ENCODE peak calls at places on chromosomes 12 and 14, in nine cellular contexts. U, T, K, B, S, X, J, G and P are unnamed samples. For H3K4me1, the result is how much of the 10 kb centered on the place peaks cover.

GRCh38 chr14:51006781-51007211 is 62.5 kb upstream of the PYGL start:
- DNase-seq in U (no peak), T (no peak), K (peak), B (no peak), S (no peak), X (no peak), J (peak), G (peak), P (no peak)

GRCh38 chr14:90581745-90582144 is 184.9 kb downstream of the CALM1 start:
- DNase-seq in U (no peak), T (no peak), K (no peak), B (no peak), S (no peak), X (no peak), J (no peak), G (no peak), P (no peak)

GRCh38 chr14:51260225-51260624 is 20.2 kb downstream of the TMX1 start:
- DNase-seq in U (no peak), T (no peak), K (no peak), B (no peak), S (no peak), X (no peak), J (no peak), G (no peak), P (no peak)

GRCh38 chr12:18258929-18259328 is 2.4 kb upstream of the PIK3C2G start:
- DNase-seq in U (no peak), T (no peak), K (no peak), B (no peak), S (no peak), X (no peak), J (no peak), G (no peak), P (no peak)

GRCh38 chr12:64724201-64724745 is 34.9 kb downstream of the GNS start:
- DNase-seq in U (no peak), T (no peak), K (no peak), B (no peak), S (no peak), X (no peak), J (no peak), G (no peak), P (no peak)

GRCh38 chr12:68119250-68119649 is 40.3 kb downstream of the IFNG start:
- DNase-seq in U (no peak), T (no peak), K (no peak), B (no peak), S (no peak), X (no peak), J (peak), G (peak), P (no peak)

GRCh38 chr12:117970334-117970733 is 1.5 kb upstream of the KSR2 start:
- DNase-seq in U (no peak), T (no peak), K (no peak), B (no peak), S (no peak), X (no peak), J (no peak), G (no peak), P (no peak)

GRCh38 chr12:130192667-130193345 is 30.5 kb downstream of the FZD10 start:
- DNase-seq in U (no peak), T (no peak), K (no peak), B (no peak), S (no peak), X (peak), J (no peak), G (no peak), P (no peak)

GRCh38 chr12:5582541-5582940 is 150.6 kb downstream of the NTF3 start:
- DNase-seq in U (no peak), T (no peak), K (no peak), B (no peak), S (no peak), X (no peak), J (no peak), G (no peak), P (no peak)

DNA sequence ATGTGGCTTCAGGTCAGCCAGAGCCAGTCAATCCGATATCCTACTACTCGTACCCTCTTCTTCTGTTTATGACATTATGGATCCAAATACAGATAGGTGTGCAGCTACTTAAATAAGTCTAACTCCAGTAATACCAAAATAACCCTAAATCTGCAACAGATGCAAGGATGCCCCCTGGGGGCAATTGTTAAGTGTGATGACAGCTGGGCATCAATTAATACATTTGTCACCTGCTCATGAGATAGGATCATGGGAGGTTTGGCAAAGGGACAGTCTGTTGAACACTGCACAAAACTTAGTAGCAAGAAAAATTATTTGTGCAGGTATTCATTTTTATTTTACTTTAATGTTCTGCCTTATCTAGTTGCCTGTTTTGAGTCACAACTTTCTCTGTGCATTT is 83.2 kb downstream of the SLC38A6 start:
- DNase-seq in U (no peak), T (no peak), K (no peak), B (no peak), S (peak), X (no peak), J (no peak), G (no peak), P (no peak)
- TF ChIP-seq EZH2phosphoT487 in U (no peak), T (no peak), K (no peak), B (no peak), S (no peak), X (no peak), J (no peak), G (no peak), P (no peak)

GRCh38 chr12:104522985-104523719 is 66.4 kb downstream of the CHST11 start:
- DNase-seq in U (no peak), T (no peak), K (peak), B (no peak), S (peak), X (no peak), J (peak), G (no peak), P (peak)
- H3K4me1 ChIP-seq in U (under half), T (under half), K (under half), B (under half), S (half or more), X (under half), J (under half), G (under half), P (under half)

GRCh38 chr14:59360923-59361794 is 104.0 kb downstream of the GPR135 start:
- DNase-seq in U (peak), T (no peak), K (peak), B (peak), S (peak), X (no peak), J (peak), G (peak), P (no peak)

GRCh38 chr14:59356783-59357182 is 108.4 kb downstream of the GPR135 start:
- DNase-seq in U (no peak), T (no peak), K (no peak), B (no peak), S (peak), X (no peak), J (no peak), G (no peak), P (no peak)

GRCh38 chr14:59358774-59359173 is 106.4 kb downstream of the GPR135 start:
- DNase-seq in U (no peak), T (no peak), K (no peak), B (no peak), S (no peak), X (no peak), J (peak), G (no peak), P (no peak)

GRCh38 chr14:59358105-59358504 is 107.1 kb downstream of the GPR135 start:
- DNase-seq in U (peak), T (peak), K (peak), B (peak), S (no peak), X (peak), J (peak), G (peak), P (no peak)

GRCh38 chr14:59359451-59360124 is 105.6 kb downstream of the GPR135 start:
- DNase-seq in U (no peak), T (no peak), K (peak), B (no peak), S (peak), X (no peak), J (peak), G (no peak), P (peak)
- H3K27ac ChIP-seq in U (no peak), T (no peak), K (no peak), B (no peak), S (peak), X (no peak), J (peak), G (no peak), P (no peak)

GRCh38 chr12:101945361-101946232 is 68.2 kb downstream of the DRAM1 start:
- DNase-seq in U (no peak), T (no peak), K (peak), B (peak), S (no peak), X (no peak), J (peak), G (peak), P (no peak)
- TF ChIP-seq EZH2phosphoT487 in U (no peak), T (no peak), K (no peak), B (no peak), S (no peak), X (no peak), J (no peak), G (no peak), P (no peak)

GRCh38 chr14:21106506-21107359 is 5.9 kb downstream of the TMEM253 start:
- DNase-seq in U (peak), T (peak), K (peak), B (peak), S (peak), X (peak), J (peak), G (peak), P (peak)
- H3K4me1 ChIP-seq in U (under half), T (under half), K (under half), B (under half), S (under half), X (under half), J (under half), G (under half), P (under half)

GRCh38 chr12:76183459-76184186 is 99.1 kb upstream of the NAP1L1 start:
- DNase-seq in U (peak), T (no peak), K (peak), B (peak), S (no peak), X (no peak), J (peak), G (no peak), P (no peak)
- H3K27ac ChIP-seq in U (no peak), T (no peak), K (peak), B (no peak), S (no peak), X (no peak), J (peak), G (peak), P (no peak)

GRCh38 chr12:1915082-1915968 is 3.1 kb downstream of the CACNA2D4 start:
- DNase-seq in U (no peak), T (no peak), K (no peak), B (peak), S (peak), X (no peak), J (no peak), G (peak), P (no peak)
- TF ChIP-seq EZH2phosphoT487 in U (no peak), T (no peak), K (no peak), B (no peak), S (no peak), X (no peak), J (no peak), G (no peak), P (no peak)